ENCODE peak calls at places on chromosomes 16 and 17, in five cellular contexts. D is pancreas, A is uterus, O is transverse colon, B is right atrium auricular region. Q is an unnamed sample. For H3K36me3, the result is how much of the 10 kb centered on the place peaks cover.

GRCh38 chr17:14209215-14209614 is 27.4 kb downstream of the CDRT15 start:
- DNase-seq in D (no peak), A (no peak), O (no peak), B (no peak), Q (no peak)

GRCh38 chr16:2499890-2500633 is 13.7 kb upstream of the ATP6V0C start:
- DNase-seq in D (peak), A (no peak), O (no peak), B (no peak), Q (no peak)

GRCh38 chr17:83094291-83094690 is 14.9 kb downstream of the METRNL start:
- DNase-seq in D (no peak), A (no peak), O (no peak), B (no peak), Q (no peak)

GRCh38 chr17:81960130-81960958 is 643 bp downstream of the NOTUM start:
- DNase-seq in D (no peak), A (no peak), O (no peak), B (no peak), Q (no peak)

GRCh38 chr17:9645858-9646555 is 690 bp downstream of the USP43 start:
- DNase-seq in D (peak), A (no peak), O (peak), B (no peak), Q (no peak)

GRCh38 chr16:23847938-23848337 is 12.2 kb downstream of the PRKCB start:
- DNase-seq in D (no peak), A (no peak), O (no peak), B (no peak), Q (no peak)

GRCh38 chr16:57029161-57030160 is 40.1 kb downstream of the NLRC5 start:
- DNase-seq in D (no peak), A (no peak), O (no peak), B (no peak), Q (no peak)

GRCh38 chr16:81645303-81645702 is 133.8 kb upstream of the PLCG2 start:
- DNase-seq in D (no peak), A (peak), O (peak), B (peak), Q (peak)

GRCh38 chr17:8005357-8005756 is 2.9 kb downstream of the GUCY2D start:
- DNase-seq in D (no peak), A (no peak), O (no peak), B (no peak), Q (no peak)

GRCh38 chr17:48546187-48546923 is 1.4 kb upstream of the HOXB2 start:
- DNase-seq in D (no peak), A (peak), O (no peak), B (no peak), Q (peak)

GRCh38 chr17:67443931-67444597 is 67.0 kb downstream of the PITPNC1 start:
- DNase-seq in D (no peak), A (peak), O (no peak), B (no peak), Q (no peak)

GRCh38 chr16:66894948-66895696 is 14.8 kb downstream of the PDP2 start:
- DNase-seq in D (no peak), A (peak), O (peak), B (no peak), Q (peak)

GRCh38 chr17:81329279-81329926 is 34.3 kb upstream of the SLC38A10 start:
- DNase-seq in D (peak), A (peak), O (peak), B (peak), Q (peak)

GRCh38 chr17:34579017-34579946 is at the start of gene TMEM132E:
- DNase-seq in D (peak), A (peak), O (peak), B (peak), Q (peak)

GRCh38 chr17:64009571-64010402 is 10.6 kb downstream of the ICAM2 start:
- DNase-seq in D (no peak), A (no peak), O (no peak), B (peak), Q (no peak)

GRCh38 chr17:50872710-50873424 is 6.7 kb upstream of the TOB1 start:
- DNase-seq in D (no peak), A (no peak), O (no peak), B (no peak), Q (no peak)

GRCh38 chr17:50661795-50662391 is 27.2 kb downstream of the ABCC3 start:
- DNase-seq in D (no peak), A (peak), O (peak), B (peak), Q (no peak)

GRCh38 chr16:4704491-4704890 is 11.1 kb downstream of the NUDT16L1 start:
- DNase-seq in D (no peak), A (no peak), O (no peak), B (no peak), Q (no peak)

GRCh38 chr17:40726919-40727318 is 23.4 kb upstream of the KRT24 start:
- DNase-seq in D (no peak), A (no peak), O (no peak), B (no peak), Q (no peak)

GRCh38 chr17:39573447-39574298 is 34.0 kb downstream of the NEUROD2 start:
- DNase-seq in D (peak), A (peak), O (peak), B (peak), Q (peak)

GRCh38 chr17:69729937-69730336 is 315.4 kb downstream of the MAP2K6 start:
- DNase-seq in D (no peak), A (no peak), O (no peak), B (no peak), Q (no peak)

GRCh38 chr16:66248096-66248495 is 118.4 kb upstream of the CDH5 start:
- DNase-seq in D (no peak), A (peak), O (peak), B (peak), Q (peak)

GRCh38 chr16:51971184-51971583 is 575.8 kb downstream of the TOX3 start:
- DNase-seq in D (no peak), A (no peak), O (no peak), B (no peak), Q (no peak)

GRCh38 chr16:50568187-50568830 is 20.1 kb downstream of the NKD1 start:
- DNase-seq in D (no peak), A (no peak), O (no peak), B (no peak), Q (no peak)

GRCh38 chr17:83173180-83173996 is 94.0 kb downstream of the METRNL start:
- DNase-seq in D (peak), A (peak), O (no peak), B (peak), Q (peak)

GRCh38 chr17:42227849-42228696 is 33.8 kb upstream of the GHDC start:
- DNase-seq in D (no peak), A (no peak), O (no peak), B (no peak), Q (no peak)

GRCh38 chr16:19128454-19129210 is 14.9 kb downstream of the ITPRIPL2 start:
- DNase-seq in D (no peak), A (no peak), O (no peak), B (no peak), Q (no peak)

GRCh38 chr16:69727916-69728270 is 1.5 kb upstream of the NQO1 start:
- DNase-seq in D (peak), A (no peak), O (no peak), B (no peak), Q (no peak)

GRCh38 chr16:15031596-15031995 is 24.3 kb downstream of the NTAN1 start:
- DNase-seq in D (no peak), A (no peak), O (peak), B (no peak), Q (no peak)

GRCh38 chr17:48492401-48493298 is 38.2 kb downstream of the HOXB1 start:
- DNase-seq in D (peak), A (peak), O (peak), B (peak), Q (peak)

GRCh38 chr17:6910987-6911603 is 79.6 kb upstream of the TEKT1 start:
- DNase-seq in D (no peak), A (no peak), O (no peak), B (no peak), Q (no peak)

GRCh38 chr16:75628351-75628750 is 5.3 kb upstream of the ADAT1 start:
- DNase-seq in D (no peak), A (no peak), O (no peak), B (no peak), Q (no peak)
- H3K36me3 ChIP-seq in D (under half), A (under half), O (under half), B (half or more), Q (half or more)

DNA sequence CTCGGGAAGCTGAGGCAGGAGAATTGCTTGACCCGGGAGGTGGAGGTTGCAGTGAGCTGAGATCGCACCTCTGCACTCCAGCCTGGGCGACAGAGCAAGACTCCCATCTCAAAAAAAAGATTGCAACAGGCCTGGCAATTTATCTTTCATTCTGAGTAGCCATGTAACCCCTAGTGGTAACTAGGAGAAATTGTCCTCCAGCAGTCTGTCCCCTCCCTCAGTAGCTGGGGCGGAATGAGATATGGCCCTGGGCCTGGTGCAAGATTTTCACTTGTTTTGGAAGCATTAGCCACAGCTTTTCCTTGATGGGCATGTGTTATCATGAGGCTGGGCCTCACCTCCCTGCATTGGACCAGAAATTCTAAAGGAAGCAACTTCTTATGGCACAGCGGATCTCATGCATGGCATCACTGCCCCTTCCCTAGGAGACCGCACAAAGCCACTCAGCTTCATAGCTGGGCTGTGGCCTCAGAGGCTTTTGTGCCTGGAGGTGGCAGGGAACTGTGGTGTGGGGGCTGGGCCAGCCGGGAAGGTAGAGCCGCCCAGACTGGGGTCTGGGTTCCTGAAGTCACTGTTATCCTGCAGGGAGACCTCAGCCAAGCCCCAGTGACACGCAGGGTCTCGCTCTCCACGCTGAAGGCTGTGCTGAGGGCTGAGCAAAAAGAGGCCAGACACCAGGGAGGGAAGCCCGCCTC is 13.4 kb downstream of the NATD1 start:
- DNase-seq in D (no peak), A (no peak), O (no peak), B (no peak), Q (no peak)
- TF ChIP-seq CTCF in D (peak), A (no peak), O (peak), B (peak), Q (peak)

DNA sequence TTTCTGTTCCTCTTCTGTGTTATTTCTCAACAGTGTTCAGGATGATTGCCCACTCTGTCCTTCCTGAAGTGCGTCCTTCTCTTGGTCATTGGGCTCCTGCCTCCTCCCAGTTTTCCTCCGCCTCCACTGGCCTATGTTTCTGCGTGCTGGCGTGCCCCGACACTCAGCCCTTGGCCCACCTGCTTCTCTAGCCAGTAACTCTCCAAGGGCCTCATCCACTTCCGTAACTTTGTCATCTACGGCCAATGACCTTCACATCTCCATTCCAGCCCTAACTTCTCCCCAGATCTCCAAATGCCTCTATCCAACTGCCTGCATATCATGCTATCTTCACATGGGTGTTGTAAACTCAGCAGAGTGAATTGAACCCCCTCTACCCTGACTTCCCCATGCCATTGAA is 39.6 kb upstream of the RPL38 start:
- DNase-seq in D (no peak), A (no peak), O (no peak), B (no peak), Q (no peak)
- H3K27ac ChIP-seq in D (no peak), A (no peak), O (no peak), B (no peak), Q (no peak)

GRCh38 chr16:83912152-83912948 is 13.4 kb downstream of the MLYCD start:
- DNase-seq in D (no peak), A (no peak), O (no peak), B (no peak), Q (peak)
- H3K36me3 ChIP-seq in D (under half), A (under half), O (under half), B (half or more), Q (under half)

GRCh38 chr17:28675980-28676379 is 14.0 kb downstream of the SUPT6H start:
- DNase-seq in D (no peak), A (no peak), O (peak), B (no peak), Q (no peak)
- TF ChIP-seq CTCF in D (no peak), A (no peak), O (peak), B (no peak), Q (no peak)

GRCh38 chr17:19270347-19270950 is 33.3 kb downstream of the EPN2 start:
- DNase-seq in D (no peak), A (no peak), O (no peak), B (no peak), Q (peak)
- H3K27ac ChIP-seq in D (no peak), A (peak), O (peak), B (peak), Q (peak)

GRCh38 chr16:30747331-30747730 is 894 bp upstream of the PHKG2 start:
- DNase-seq in D (no peak), A (no peak), O (no peak), B (no peak), Q (no peak)

GRCh38 chr16:30747799-30748633 is at the start of gene PHKG2:
- DNase-seq in D (peak), A (peak), O (peak), B (peak), Q (peak)

GRCh38 chr16:30745082-30745481 is 3.1 kb upstream of the PHKG2 start:
- DNase-seq in D (no peak), A (no peak), O (no peak), B (no peak), Q (no peak)

GRCh38 chr16:30748634-30749445 is 615 bp downstream of the PHKG2 start:
- DNase-seq in D (peak), A (peak), O (peak), B (no peak), Q (peak)

GRCh38 chr16:30746638-30747160 is 1.5 kb upstream of the PHKG2 start:
- DNase-seq in D (no peak), A (no peak), O (no peak), B (no peak), Q (no peak)
- H3K36me3 ChIP-seq in D (under half), A (under half), O (under half), B (under half), Q (under half)

GRCh38 chr17:74780443-74781238 is 4.5 kb upstream of the NAT9 start:
- DNase-seq in D (no peak), A (no peak), O (no peak), B (no peak), Q (no peak)
- TF ChIP-seq CTCF in D (no peak), A (no peak), O (peak), B (no peak), Q (peak)

Q was measured in heart left ventricle.